ENCODE peak calls at places on chromosomes 4 and X, in eight cellular contexts. J, X, G, R, N, S, D and W are unnamed samples.

GRCh38 chrX:53481816-53482485 is 47.8 kb upstream of the HSD17B10 start:
- DNase-seq in J (peak), X (peak), G (peak), R (no peak), N (no peak), S (no peak), D (peak), W (peak)

GRCh38 chrX:119880552-119881437 is 9.2 kb downstream of the NDUFA1 start:
- DNase-seq in J (peak), X (no peak), G (peak), R (no peak), N (no peak), S (no peak), D (peak), W (peak)

GRCh38 chr4:87633239-87633638 is 16.8 kb upstream of the DMP1 start:
- DNase-seq in J (peak), X (no peak), G (peak), R (no peak), N (no peak), S (no peak), D (no peak), W (peak)

GRCh38 chr4:2817701-2818350 is 24.9 kb downstream of the SH3BP2 start:
- DNase-seq in J (no peak), X (no peak), G (no peak), R (no peak), N (no peak), S (peak), D (peak), W (no peak)

GRCh38 chr4:171651071-171651470 is 162.1 kb upstream of the GALNTL6 start:
- DNase-seq in J (no peak), X (no peak), G (no peak), R (no peak), N (no peak), S (no peak), D (no peak), W (no peak)

GRCh38 chr4:55757356-55758024 is 62.1 kb upstream of the EXOC1L start:
- DNase-seq in J (no peak), X (no peak), G (no peak), R (no peak), N (no peak), S (no peak), D (no peak), W (no peak)

GRCh38 chr4:21452931-21453330 is 495.6 kb downstream of the KCNIP4 start:
- DNase-seq in J (no peak), X (no peak), G (no peak), R (no peak), N (no peak), S (no peak), D (no peak), W (no peak)

GRCh38 chr4:177455591-177455990 is 13.4 kb upstream of the AGA start:
- DNase-seq in J (peak), X (no peak), G (peak), R (peak), N (no peak), S (no peak), D (no peak), W (peak)

GRCh38 chr4:165079476-165079875 is 25.8 kb downstream of the TRIM75 start:
- DNase-seq in J (peak), X (no peak), G (no peak), R (no peak), N (peak), S (no peak), D (no peak), W (peak)

GRCh38 chr4:176631611-176632010 is 161.1 kb downstream of the VEGFC start:
- DNase-seq in J (peak), X (no peak), G (no peak), R (no peak), N (no peak), S (no peak), D (no peak), W (no peak)

GRCh38 chr4:169251291-169252235 is 19.2 kb downstream of the SH3RF1 start:
- DNase-seq in J (no peak), X (no peak), G (no peak), R (no peak), N (no peak), S (no peak), D (no peak), W (peak)

GRCh38 chr4:169246957-169247396 is 23.8 kb downstream of the SH3RF1 start:
- DNase-seq in J (no peak), X (no peak), G (no peak), R (no peak), N (no peak), S (no peak), D (no peak), W (no peak)

GRCh38 chr4:169250796-169251195 is 20.0 kb downstream of the SH3RF1 start:
- DNase-seq in J (no peak), X (no peak), G (no peak), R (no peak), N (no peak), S (no peak), D (no peak), W (no peak)

GRCh38 chr4:169248645-169249044 is 22.1 kb downstream of the SH3RF1 start:
- DNase-seq in J (no peak), X (no peak), G (no peak), R (no peak), N (no peak), S (no peak), D (no peak), W (no peak)

GRCh38 chr4:169249214-169249973 is 21.4 kb downstream of the SH3RF1 start:
- DNase-seq in J (peak), X (no peak), G (no peak), R (no peak), N (no peak), S (no peak), D (no peak), W (peak)
- H3K4me3 ChIP-seq in J (no peak), X (no peak), G (no peak), R (no peak), N (no peak), S (no peak), D (no peak), W (no peak)

DNA sequence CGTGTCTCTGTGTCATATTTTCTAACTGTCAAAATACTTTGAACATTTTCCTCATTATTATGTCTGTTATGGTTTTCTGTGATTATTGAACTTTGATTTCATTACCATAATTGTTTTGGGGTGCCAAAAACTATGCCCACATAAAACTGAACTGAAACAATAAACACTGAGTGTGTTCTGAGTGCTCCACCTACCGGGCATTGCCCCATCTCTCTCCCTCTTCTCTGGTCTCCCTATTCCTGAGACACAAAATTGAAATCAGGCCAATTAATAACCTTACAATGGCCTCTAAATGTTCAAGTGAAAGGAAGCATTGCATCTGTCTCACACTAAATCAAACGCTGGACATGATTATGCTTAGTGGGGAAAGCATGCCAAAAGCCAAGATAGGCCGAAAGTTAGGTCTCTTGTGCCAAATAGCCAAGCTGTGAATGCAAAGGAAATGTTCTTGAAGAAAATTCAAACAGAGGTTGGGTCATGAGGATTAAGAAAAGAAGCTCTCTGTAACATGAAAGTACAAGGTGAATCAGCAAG is 972.3 kb downstream of the PCDH7 start:
- DNase-seq in J (no peak), X (no peak), G (no peak), R (no peak), N (no peak), S (no peak), D (no peak), W (no peak)
- TF ChIP-seq CTCF in J (peak), X (no peak), G (no peak), R (no peak), N (no peak), S (no peak), D (no peak), W (no peak)

GRCh38 chr4:56871357-56871993 is 36.2 kb upstream of the REST start:
- DNase-seq in J (peak), X (no peak), G (no peak), R (no peak), N (no peak), S (no peak), D (no peak), W (peak)
- H3K4me3 ChIP-seq in J (no peak), X (no peak), G (no peak), R (no peak), N (no peak), S (no peak), D (no peak), W (no peak)

DNA sequence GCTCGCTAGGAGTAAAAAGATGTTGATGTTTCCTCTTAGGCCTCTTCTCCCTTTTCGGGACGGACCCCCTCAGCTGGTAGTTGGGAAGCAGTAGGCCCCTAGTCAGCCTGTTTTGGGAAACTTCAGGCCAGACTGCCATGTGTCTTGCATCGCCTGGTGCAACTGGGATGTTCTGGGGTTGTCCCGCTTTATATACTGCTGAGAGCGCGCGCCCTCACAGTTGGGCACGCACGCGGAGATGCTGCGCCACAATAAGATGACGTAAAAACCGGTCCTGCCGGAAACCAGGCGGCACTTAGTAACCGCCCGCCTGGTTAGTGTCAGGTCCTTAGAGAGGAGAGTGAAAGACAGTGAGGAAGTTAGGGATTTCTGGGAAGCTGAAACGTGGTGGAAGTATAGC is 231.3 kb upstream of the CT83 start:
- DNase-seq in J (no peak), X (no peak), G (no peak), R (no peak), N (no peak), S (peak), D (no peak), W (no peak)
- TF ChIP-seq CTCF in J (no peak), X (no peak), G (no peak), R (no peak), N (no peak), S (no peak), D (no peak), W (no peak)

GRCh38 chr4:158170691-158171455 is 2.0 kb downstream of the GASK1B start:
- DNase-seq in J (peak), X (peak), G (peak), R (no peak), N (peak), S (peak), D (peak), W (no peak)

GRCh38 chr4:158171456-158171790 is 1.4 kb downstream of the GASK1B start:
- DNase-seq in J (peak), X (no peak), G (no peak), R (no peak), N (no peak), S (no peak), D (no peak), W (peak)

GRCh38 chr4:158172558-158173258 is at the start of gene GASK1B:
- DNase-seq in J (peak), X (no peak), G (peak), R (no peak), N (no peak), S (no peak), D (peak), W (peak)

GRCh38 chr4:158169931-158170690 is 2.7 kb downstream of the GASK1B start:
- DNase-seq in J (peak), X (no peak), G (peak), R (no peak), N (no peak), S (no peak), D (peak), W (peak)

DNA sequence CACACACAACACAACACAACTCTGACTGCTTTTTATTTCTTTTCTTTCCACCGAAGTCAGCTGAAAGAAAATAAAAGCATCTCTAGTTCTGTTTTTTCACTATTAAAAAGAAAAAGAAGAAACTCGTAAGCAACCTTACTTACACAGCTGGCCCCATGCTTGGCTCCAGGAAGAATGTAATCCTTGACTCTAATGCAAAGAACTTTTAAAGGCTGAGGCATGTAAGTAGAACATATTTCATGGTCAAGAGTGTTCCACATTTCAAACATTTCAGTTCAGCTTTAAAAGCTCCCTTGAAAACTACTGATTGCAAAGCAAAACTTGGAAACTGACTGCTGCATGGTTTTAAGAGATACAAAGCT is 648 bp downstream of the GASK1B start:
- DNase-seq in J (peak), X (no peak), G (peak), R (no peak), N (no peak), S (no peak), D (no peak), W (peak)
- H3K4me3 ChIP-seq in J (peak), X (peak), G (peak), R (peak), N (peak), S (peak), D (peak), W (peak)

GRCh38 chr4:184439386-184439785 is 35.0 kb downstream of the IRF2 start:
- DNase-seq in J (no peak), X (no peak), G (peak), R (no peak), N (no peak), S (no peak), D (no peak), W (no peak)

GRCh38 chr4:184443318-184443717 is 31.0 kb downstream of the IRF2 start:
- DNase-seq in J (no peak), X (no peak), G (no peak), R (no peak), N (no peak), S (no peak), D (no peak), W (no peak)

GRCh38 chr4:184440593-184441358 is 33.6 kb downstream of the IRF2 start:
- DNase-seq in J (no peak), X (no peak), G (no peak), R (no peak), N (no peak), S (no peak), D (no peak), W (no peak)

GRCh38 chr4:184439856-184440592 is 34.3 kb downstream of the IRF2 start:
- DNase-seq in J (peak), X (peak), G (peak), R (no peak), N (no peak), S (no peak), D (peak), W (peak)

GRCh38 chr4:184441461-184442392 is 32.6 kb downstream of the IRF2 start:
- DNase-seq in J (peak), X (no peak), G (peak), R (no peak), N (no peak), S (no peak), D (peak), W (peak)
- TF ChIP-seq CTCF in J (no peak), X (no peak), G (no peak), R (no peak), N (no peak), S (no peak), D (peak), W (no peak)